ENCODE peak calls at places on chromosomes 13 and 19, in seven cellular contexts. U is colonic mucosa, V is heart right ventricle, H is nephron progenitor cell, O is Calu3, P is cardiac muscle cell, J is AG10803. S is an unnamed sample.

GRCh38 chr19:49983645-49984229 is 22.8 kb upstream of the SIGLEC11 start:
- DNase-seq in U (peak; percentile 74), V (peak; percentile 41), H (peak; percentile 79), O (peak; percentile 85), P (peak; percentile 52), J (peak; percentile 32), S (peak; percentile 50)

GRCh38 chr19:2189880-2190279 is 26.1 kb downstream of the DOT1L start:
- DNase-seq in U (no peak), V (no peak), H (no peak), O (no peak), P (no peak), J (no peak), S (no peak)

GRCh38 chr13:24723206-24723605 is 40.8 kb upstream of the RNF17 start:
- DNase-seq in U (no peak), V (no peak), H (no peak), O (no peak), P (no peak), J (no peak), S (no peak)

GRCh38 chr13:75153834-75154233 is 328.1 kb downstream of the TBC1D4 start:
- DNase-seq in U (no peak), V (no peak), H (no peak), O (no peak), P (peak; percentile 85), J (peak; percentile 83), S (no peak)

GRCh38 chr19:48614436-48615144 is at the start of gene FAM83E:
- DNase-seq in U (peak; percentile 98), V (no peak), H (no peak), O (peak; percentile 92), P (no peak), J (no peak), S (no peak)

GRCh38 chr13:98771838-98772611 is 19.6 kb upstream of the SLC15A1 start:
- DNase-seq in U (no peak), V (no peak), H (no peak), O (no peak), P (no peak), J (no peak), S (no peak)

GRCh38 chr19:41577144-41577830 is 1.3 kb downstream of the CEACAM21 start:
- DNase-seq in U (no peak), V (no peak), H (no peak), O (no peak), P (no peak), J (no peak), S (no peak)

GRCh38 chr13:67377919-67378318 is 147.8 kb upstream of the PCDH9 start:
- DNase-seq in U (no peak), V (no peak), H (no peak), O (no peak), P (no peak), J (no peak), S (no peak)

GRCh38 chr19:18733196-18733647 is 49.7 kb downstream of the CRTC1 start:
- DNase-seq in U (no peak), V (no peak), H (no peak), O (no peak), P (peak; percentile 91), J (peak; percentile 11), S (no peak)

GRCh38 chr13:75830842-75831241 is 194.7 kb downstream of the LMO7 start:
- DNase-seq in U (no peak), V (no peak), H (no peak), O (no peak), P (peak; percentile 8), J (peak; percentile 71), S (no peak)

GRCh38 chr13:79386125-79386822 is 19.8 kb downstream of the RBM26 start:
- DNase-seq in U (no peak), V (no peak), H (no peak), O (no peak), P (no peak), J (no peak), S (no peak)

GRCh38 chr13:100306444-100306999 is 217.6 kb downstream of the PCCA start:
- DNase-seq in U (no peak), V (no peak), H (peak; percentile 5), O (no peak), P (no peak), J (no peak), S (no peak)

GRCh38 chr13:100478107-100478809 is 110.3 kb downstream of the GGACT start:
- DNase-seq in U (no peak), V (no peak), H (no peak), O (no peak), P (no peak), J (no peak), S (no peak)

DNA sequence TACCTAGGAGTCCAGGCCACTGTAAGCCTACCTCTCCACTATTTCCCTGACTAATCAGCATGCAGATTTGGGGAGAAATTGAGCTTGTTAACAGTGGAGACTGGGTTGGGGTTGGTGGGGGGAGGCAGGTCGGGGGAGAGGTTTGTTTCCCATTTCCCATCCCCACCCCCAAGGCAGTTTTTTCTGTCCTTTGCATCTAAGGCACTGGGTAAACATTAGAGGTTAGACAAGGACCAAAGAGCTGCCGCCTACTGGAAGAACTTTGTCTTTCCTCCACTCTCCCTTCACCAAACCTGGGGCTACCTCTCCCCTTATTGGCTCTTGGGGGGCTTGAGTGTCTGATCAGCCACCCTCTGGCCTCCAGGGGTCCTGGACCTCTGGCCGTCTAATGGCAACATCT is 953 bp downstream of the KCNN4 start:
- DNase-seq in U (peak; percentile 71), V (no peak), H (no peak), O (peak; percentile 59), P (no peak), J (no peak), S (no peak)
- TF ChIP-seq CTCF in U (peak; percentile 16), V (no peak), H (no peak), O (peak; percentile 40), P (peak; percentile 5), J (no peak), S (no peak)

GRCh38 chr13:36454121-36454520 is 21.8 kb downstream of the CCNA1 start:
- DNase-seq in U (no peak), V (no peak), H (no peak), O (no peak), P (no peak), J (no peak), S (no peak)
- TF ChIP-seq CTCF in U (no peak), V (no peak), H (no peak), O (no peak), P (no peak), J (no peak), S (no peak)

GRCh38 chr19:11530432-11530831 is 1.5 kb upstream of the ECSIT start:
- DNase-seq in U (peak; percentile 79), V (peak; percentile 78), H (peak; percentile 39), O (peak; percentile 61), P (peak; percentile 90), J (peak; percentile 59), S (peak; percentile 26)

GRCh38 chr19:11534538-11534937 is 4.1 kb upstream of the CNN1 start:
- DNase-seq in U (no peak), V (no peak), H (no peak), O (no peak), P (no peak), J (no peak), S (no peak)

DNA sequence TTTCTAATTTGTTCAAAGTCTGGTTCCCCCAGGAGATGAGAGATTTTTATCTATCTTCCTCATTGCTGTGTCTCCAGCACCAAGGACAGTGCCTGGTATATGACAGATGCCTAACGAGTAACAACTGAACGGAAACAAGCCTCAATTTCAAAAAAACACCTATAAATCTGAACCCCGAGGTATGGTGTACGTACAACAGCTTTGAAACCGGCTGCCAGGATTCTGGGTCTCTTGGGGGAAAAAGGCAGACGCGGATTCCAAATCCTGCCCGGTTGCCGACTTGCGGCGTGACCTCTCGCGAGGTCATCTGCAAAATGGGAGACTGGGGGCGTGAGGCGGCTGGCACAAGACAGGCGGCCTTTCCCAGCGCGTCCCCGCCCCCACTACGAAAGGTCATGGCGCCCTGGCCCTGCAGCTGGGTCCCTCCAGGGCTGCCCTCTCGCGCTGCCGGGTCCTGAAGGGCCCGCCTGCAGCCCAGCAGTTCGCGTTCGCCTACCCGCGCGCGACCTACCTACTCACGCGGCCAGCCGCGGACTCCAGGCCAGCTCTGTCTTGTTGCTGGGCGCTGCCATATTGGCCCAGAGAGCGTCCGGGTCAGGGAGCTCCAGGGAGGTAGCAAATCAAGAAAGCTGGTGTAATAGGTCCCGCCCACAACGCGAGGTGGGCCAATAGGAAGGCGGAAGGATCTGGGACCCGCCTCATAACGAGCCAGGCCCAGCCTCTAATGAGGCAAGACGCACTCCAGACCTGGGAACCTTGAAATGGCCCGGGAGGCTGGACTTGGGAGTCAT is at the start of gene ECSIT:
- DNase-seq in U (peak; percentile 99), V (peak; percentile 98), H (peak; percentile 92), O (peak; percentile 93), P (peak; percentile 99), J (peak; percentile 99), S (peak; percentile 91)
- TF ChIP-seq CTCF in U (no peak), V (no peak), H (no peak), O (no peak), P (no peak), J (no peak), S (no peak)

GRCh38 chr19:4256563-4256962 is 9.7 kb downstream of the YJU2 start:
- DNase-seq in U (no peak), V (no peak), H (no peak), O (no peak), P (no peak), J (no peak), S (no peak)

GRCh38 chr19:4257025-4257424 is 10.1 kb downstream of the YJU2 start:
- DNase-seq in U (no peak), V (no peak), H (no peak), O (no peak), P (no peak), J (no peak), S (no peak)

GRCh38 chr19:4260605-4261191 is 13.8 kb downstream of the YJU2 start:
- DNase-seq in U (no peak), V (no peak), H (no peak), O (no peak), P (no peak), J (no peak), S (no peak)

GRCh38 chr19:4258181-4258580 is 11.3 kb downstream of the YJU2 start:
- DNase-seq in U (no peak), V (no peak), H (no peak), O (no peak), P (no peak), J (no peak), S (no peak)
- TF ChIP-seq CTCF in U (no peak), V (no peak), H (no peak), O (no peak), P (no peak), J (no peak), S (no peak)

GRCh38 chr13:30158774-30159445 is 148.4 kb downstream of the KATNAL1 start:
- DNase-seq in U (no peak), V (no peak), H (no peak), O (peak; percentile 9), P (peak; percentile 80), J (peak; percentile 92), S (no peak)
- TF ChIP-seq CTCF in U (no peak), V (no peak), H (no peak), O (no peak), P (peak; percentile 54), J (peak; percentile 82), S (no peak)

S was measured in endothelial cell.